ENCODE peak calls at places on chromosomes 5 and 9, in seven cellular contexts. S is cardiac fibroblast, A is HCEC 1CT, D is lower lobe of right lung, M is AG08395, T is SK-N-SH, P is COLO829. Y is an unnamed sample.
A peak's percentile ranks its signal among the peaks of the same experiment; 100 is the strongest.

GRCh38 chr5:135008981-135009735 is 24.9 kb downstream of the PITX1 start:
- DNase-seq in A (no peak), T (peak; percentile 3), S (no peak), P (no peak), D (no peak), M (no peak), Y (no peak)

GRCh38 chr5:166068547-166069335 is 2222.7 kb upstream of the WWC1 start:
- DNase-seq in M (no peak), T (no peak), D (no peak), A (no peak), P (peak; percentile 5), S (no peak), Y (peak; percentile 6)

GRCh38 chr9:134445000-134445399 is 118.7 kb downstream of the RXRA start:
- DNase-seq in P (no peak), T (no peak), M (no peak), A (no peak), D (no peak), S (peak; percentile 22), Y (peak; percentile 12)

GRCh38 chr5:125274938-125275759 is 528.7 kb upstream of the ZNF608 start:
- DNase-seq in A (no peak), T (no peak), D (no peak), M (no peak), P (no peak), S (no peak), Y (no peak)

GRCh38 chr9:111076519-111076918 is 38.2 kb upstream of the LPAR1 start:
- DNase-seq in A (no peak), T (no peak), P (no peak), D (no peak), M (no peak), S (no peak), Y (no peak)

GRCh38 chr9:76255781-76256455 is 138.3 kb downstream of the RFK start:
- DNase-seq in S (peak; percentile 99), P (no peak), T (no peak), D (peak; percentile 45), A (peak; percentile 50), M (peak; percentile 89), Y (peak; percentile 100)

GRCh38 chr5:118657576-118657975 is 330.8 kb downstream of the DTWD2 start:
- DNase-seq in M (no peak), A (no peak), T (no peak), S (no peak), P (no peak), D (no peak), Y (no peak)

GRCh38 chr9:130636648-130637020 is 27.8 kb upstream of the PRDM12 start:
- DNase-seq in A (no peak), D (no peak), T (no peak), S (no peak), P (no peak), M (no peak), Y (no peak)

GRCh38 chr5:124902097-124902821 is 155.8 kb upstream of the ZNF608 start:
- DNase-seq in D (no peak), S (peak; percentile 16), P (no peak), T (no peak), M (no peak), A (peak; percentile 29), Y (peak; percentile 33)

GRCh38 chr9:116693233-116693731 is 6.2 kb downstream of the TRIM32 start:
- DNase-seq in T (no peak), M (no peak), A (peak; percentile 62), D (no peak), S (peak; percentile 70), P (no peak), Y (peak; percentile 62)

GRCh38 chr9:35685506-35685905 is 4.2 kb downstream of the TPM2 start:
- DNase-seq in D (no peak), M (no peak), S (no peak), P (no peak), A (no peak), T (no peak), Y (no peak)

GRCh38 chr5:37532976-37533740 is 154.0 kb downstream of the WDR70 start:
- DNase-seq in D (no peak), A (no peak), T (no peak), S (peak; percentile 97), P (no peak), M (no peak), Y (peak; percentile 35)

GRCh38 chr5:113330533-113331200 is 104.1 kb downstream of the TSSK1B start:
- DNase-seq in A (peak; percentile 37), D (no peak), M (peak; percentile 53), P (peak; percentile 55), T (peak; percentile 40), S (peak; percentile 62), Y (peak; percentile 44)

GRCh38 chr5:98314262-98314661 is 459.2 kb upstream of the RGMB start:
- DNase-seq in M (peak; percentile 63), P (peak; percentile 76), A (peak; percentile 98), D (no peak), S (peak; percentile 93), T (no peak), Y (peak; percentile 93)

GRCh38 chr9:109568568-109569210 is 70.6 kb upstream of the PTPN3 start:
- DNase-seq in M (no peak), A (no peak), T (no peak), P (no peak), D (no peak), S (no peak), Y (no peak)

GRCh38 chr9:121976751-121977150 is 116.4 kb downstream of the TTLL11 start:
- DNase-seq in S (peak; percentile 73), M (peak; percentile 59), P (no peak), A (peak; percentile 76), D (no peak), T (no peak), Y (peak; percentile 74)

GRCh38 chr5:141573489-141574121 is 45.2 kb downstream of the DIAPH1 start:
- DNase-seq in T (no peak), S (no peak), M (no peak), P (no peak), D (no peak), A (no peak), Y (no peak)

GRCh38 chr5:157540707-157541451 is 34.7 kb downstream of the ADAM19 start:
- DNase-seq in A (peak; percentile 76), T (peak; percentile 37), P (no peak), D (peak; percentile 53), M (peak; percentile 68), S (peak; percentile 81), Y (peak; percentile 88)

GRCh38 chr9:124054671-124055212 is 43.2 kb downstream of the LHX2 start:
- DNase-seq in P (peak; percentile 83), T (no peak), S (peak; percentile 88), A (peak; percentile 78), M (peak; percentile 88), D (no peak), Y (peak; percentile 93)

GRCh38 chr9:128683340-128684064 is 5.5 kb upstream of the SET start:
- DNase-seq in T (no peak), P (no peak), A (peak; percentile 57), D (peak; percentile 74), S (peak; percentile 64), M (peak; percentile 47), Y (peak; percentile 88)

GRCh38 chr9:37990404-37991015 is 78.5 kb downstream of the SHB start:
- DNase-seq in M (no peak), A (no peak), D (no peak), T (no peak), S (no peak), P (no peak), Y (no peak)

GRCh38 chr9:87551692-87552303 is 54.1 kb downstream of the DAPK1 start:
- DNase-seq in S (no peak), M (no peak), P (no peak), T (no peak), A (no peak), D (no peak), Y (no peak)

GRCh38 chr5:173321886-173322285 is 6.3 kb downstream of the STC2 start:
- DNase-seq in S (peak; percentile 73), A (no peak), M (peak; percentile 36), T (no peak), D (no peak), P (no peak), Y (peak; percentile 43)

GRCh38 chr5:17070646-17071045 is 134.6 kb upstream of the MYO10 start:
- DNase-seq in T (no peak), D (no peak), A (no peak), S (no peak), M (no peak), P (no peak), Y (no peak)

GRCh38 chr5:18772475-18772874 is 1138.2 kb downstream of the TAF11L14 start:
- DNase-seq in D (no peak), P (no peak), S (no peak), T (no peak), A (peak; percentile 62), M (no peak), Y (peak; percentile 18)

GRCh38 chr5:144307726-144308125 is 137.1 kb downstream of the KCTD16 start:
- DNase-seq in M (no peak), T (no peak), S (no peak), P (no peak), A (no peak), D (no peak), Y (no peak)

GRCh38 chr5:151075698-151076331 is 5.0 kb downstream of the TNIP1 start:
- DNase-seq in A (peak; percentile 69), P (no peak), S (peak; percentile 71), M (peak; percentile 54), D (peak; percentile 85), T (no peak), Y (no peak)

GRCh38 chr9:133125706-133126696 is 5.0 kb upstream of the RALGDS start:
- DNase-seq in A (peak; percentile 57), T (peak; percentile 56), P (peak; percentile 75), M (peak; percentile 54), S (peak; percentile 57), D (peak; percentile 68), Y (peak; percentile 70)

GRCh38 chr9:132372177-132373095 is 17.6 kb upstream of the SETX start:
- DNase-seq in S (peak; percentile 50), T (peak; percentile 58), D (peak; percentile 71), A (peak; percentile 18), M (peak; percentile 20), P (peak; percentile 42), Y (peak; percentile 55)

GRCh38 chr9:1722404-1722803 is 292.7 kb upstream of the SMARCA2 start:
- DNase-seq in M (no peak), P (no peak), A (no peak), S (no peak), D (no peak), T (no peak), Y (no peak)

GRCh38 chr5:172841-173251 is 18.4 kb upstream of the LRRC14B start:
- DNase-seq in P (no peak), T (no peak), D (no peak), S (no peak), A (no peak), M (no peak), Y (no peak)

GRCh38 chr5:43482490-43483064 is 1.1 kb downstream of the TMEM267 start:
- DNase-seq in A (peak; percentile 21), M (peak; percentile 50), T (peak; percentile 12), S (peak; percentile 59), P (peak; percentile 8), D (no peak), Y (peak; percentile 19)

GRCh38 chr5:98770158-98770910 is 3.1 kb upstream of the RGMB start:
- DNase-seq in M (no peak), A (peak; percentile 51), P (no peak), T (peak; percentile 48), D (peak; percentile 59), S (peak; percentile 79), Y (peak; percentile 80)

GRCh38 chr9:131875828-131876485 is 136.1 kb upstream of the RAPGEF1 start:
- DNase-seq in T (no peak), P (no peak), M (peak; percentile 69), D (no peak), S (peak; percentile 49), A (peak; percentile 76), Y (peak; percentile 11)

GRCh38 chr5:116900793-116901192 is 326.2 kb upstream of the SEMA6A start:
- DNase-seq in P (no peak), S (no peak), A (no peak), T (no peak), D (no peak), M (no peak), Y (no peak)

GRCh38 chr5:140115186-140115500 is 1.2 kb downstream of the PURA start:
- DNase-seq in P (no peak), M (no peak), A (no peak), D (no peak), S (no peak), T (no peak), Y (no peak)

GRCh38 chr9:33852216-33852826 is 35.4 kb downstream of the UBE2R2 start:
- DNase-seq in S (peak; percentile 70), M (peak; percentile 51), P (peak; percentile 18), A (peak; percentile 44), D (peak; percentile 66), T (peak; percentile 63), Y (peak; percentile 38)

Y was measured in iris pigment epithelial cell.